ENCODE peak calls at places on chromosomes 2 and 18, in four cellular contexts. I is GM12865, U is bronchial epithelial cell, G is heart right ventricle. T is an unnamed sample.

GRCh38 chr2:11631462-11631861 is 38.5 kb downstream of the NTSR2 start:
- DNase-seq in I (no peak), U (peak), G (no peak), T (peak)

GRCh38 chr2:49360051-49360767 is 205.9 kb upstream of the FSHR start:
- DNase-seq in I (no peak), U (no peak), G (no peak), T (no peak)

GRCh38 chr2:108921096-108922030 is 67.7 kb downstream of the EDAR start:
- DNase-seq in I (no peak), U (no peak), G (no peak), T (no peak)

GRCh38 chr2:28318462-28319117 is 74.1 kb upstream of the FOSL2 start:
- DNase-seq in I (no peak), U (no peak), G (no peak), T (no peak)

GRCh38 chr18:76005632-76006031 is 489.4 kb downstream of the ZNF516 start:
- DNase-seq in I (no peak), U (no peak), G (no peak), T (no peak)

GRCh38 chr2:85577063-85577385 is 362 bp upstream of the VAMP8 start:
- DNase-seq in I (no peak), U (no peak), G (no peak), T (no peak)

GRCh38 chr2:225599856-225600255 is 200.3 kb downstream of the NYAP2 start:
- DNase-seq in I (no peak), U (no peak), G (no peak), T (no peak)

GRCh38 chr2:141728886-141729285 is 401.9 kb downstream of the LRP1B start:
- DNase-seq in I (no peak), U (no peak), G (no peak), T (no peak)

GRCh38 chr18:48719988-48720654 is 181.3 kb downstream of the CTIF start:
- DNase-seq in I (no peak), U (no peak), G (no peak), T (no peak)

GRCh38 chr18:49094979-49095632 is 144.3 kb upstream of the SMAD7 start:
- DNase-seq in I (no peak), U (peak), G (no peak), T (peak)

GRCh38 chr2:85772019-85772745 is 18.4 kb downstream of the ATOH8 start:
- DNase-seq in I (no peak), U (peak), G (peak), T (peak)

GRCh38 chr18:10705291-10705690 is 179.5 kb downstream of the NAPG start:
- DNase-seq in I (no peak), U (no peak), G (no peak), T (no peak)

GRCh38 chr18:49371073-49371472 is 89.4 kb downstream of the DYM start:
- DNase-seq in I (no peak), U (no peak), G (no peak), T (no peak)

GRCh38 chr2:26559556-26559955 is 81.6 kb downstream of the CIB4 start:
- DNase-seq in I (no peak), U (no peak), G (no peak), T (no peak)

GRCh38 chr2:45089554-45090261 is 80.5 kb upstream of the SIX2 start:
- DNase-seq in I (no peak), U (no peak), G (no peak), T (no peak)

GRCh38 chr2:106142683-106143082 is 51.4 kb downstream of the UXS1 start:
- DNase-seq in I (no peak), U (peak), G (no peak), T (no peak)

GRCh38 chr2:223674998-223675609 is 72.9 kb upstream of the SCG2 start:
- DNase-seq in I (peak), U (peak), G (no peak), T (no peak)

DNA sequence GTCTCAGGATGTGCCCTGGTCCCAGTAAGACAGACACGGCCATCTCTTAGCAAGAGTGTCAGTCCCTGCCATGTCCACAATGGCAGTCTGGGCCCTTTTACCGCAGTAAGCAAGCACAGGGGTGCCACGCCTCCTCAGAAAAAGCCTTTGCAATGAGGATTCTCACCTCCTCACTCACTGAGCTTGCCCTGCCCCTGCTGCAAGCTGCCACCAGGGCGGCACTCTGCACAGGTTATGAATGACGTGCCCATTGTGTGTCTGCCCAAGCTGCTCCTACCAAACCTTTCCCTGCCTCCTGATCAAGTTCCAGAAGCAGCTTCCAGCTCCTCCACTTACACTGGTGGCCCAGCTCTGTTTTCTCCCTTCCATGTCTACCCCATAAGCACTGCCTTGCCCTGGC is 23.3 kb downstream of the ERCC3 start:
- DNase-seq in I (no peak), U (no peak), G (no peak), T (no peak)
- TF ChIP-seq CTCF in I (peak), U (peak), G (no peak), T (peak)

DNA sequence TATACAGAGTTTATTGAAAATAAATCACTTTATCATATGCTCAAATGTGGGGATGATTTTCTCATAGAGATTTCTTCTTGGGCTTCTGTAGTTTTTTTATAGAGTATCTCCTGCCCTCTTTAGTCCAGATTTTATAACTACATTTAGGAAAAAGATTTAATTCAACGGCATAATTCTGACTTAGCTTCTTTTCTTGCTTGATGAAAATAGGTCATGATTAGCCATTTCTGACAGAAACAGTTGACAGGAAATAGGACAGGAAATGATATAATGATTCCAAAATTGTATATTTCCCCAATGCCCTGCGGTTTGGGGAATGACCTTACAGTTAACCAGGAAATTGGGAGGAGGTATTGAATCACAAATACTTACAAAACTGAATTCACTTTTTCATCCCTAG is 1531.9 kb upstream of the ACVR2A start:
- DNase-seq in I (no peak), U (peak), G (no peak), T (peak)
- TF ChIP-seq CTCF in I (no peak), U (peak), G (peak), T (peak)

GRCh38 chr2:118086024-118086633 is 2.1 kb upstream of the INSIG2 start:
- DNase-seq in I (no peak), U (no peak), G (no peak), T (no peak)

GRCh38 chr2:118088051-118089014 is at the start of gene INSIG2:
- DNase-seq in I (peak), U (peak), G (peak), T (peak)

GRCh38 chr2:118090387-118091139 is 2.3 kb downstream of the INSIG2 start:
- DNase-seq in I (no peak), U (no peak), G (no peak), T (no peak)

GRCh38 chr2:118091140-118091478 is 2.8 kb downstream of the INSIG2 start:
- DNase-seq in I (no peak), U (no peak), G (no peak), T (no peak)

GRCh38 chr2:118089015-118089800 is 937 bp downstream of the INSIG2 start:
- DNase-seq in I (peak), U (peak), G (peak), T (peak)
- TF ChIP-seq CTCF in I (no peak), U (peak), G (peak), T (peak)

GRCh38 chr18:37805773-37806380 is 240.3 kb upstream of the CELF4 start:
- DNase-seq in I (no peak), U (no peak), G (no peak), T (no peak)
- TF ChIP-seq CTCF in I (no peak), U (no peak), G (no peak), T (no peak)

DNA sequence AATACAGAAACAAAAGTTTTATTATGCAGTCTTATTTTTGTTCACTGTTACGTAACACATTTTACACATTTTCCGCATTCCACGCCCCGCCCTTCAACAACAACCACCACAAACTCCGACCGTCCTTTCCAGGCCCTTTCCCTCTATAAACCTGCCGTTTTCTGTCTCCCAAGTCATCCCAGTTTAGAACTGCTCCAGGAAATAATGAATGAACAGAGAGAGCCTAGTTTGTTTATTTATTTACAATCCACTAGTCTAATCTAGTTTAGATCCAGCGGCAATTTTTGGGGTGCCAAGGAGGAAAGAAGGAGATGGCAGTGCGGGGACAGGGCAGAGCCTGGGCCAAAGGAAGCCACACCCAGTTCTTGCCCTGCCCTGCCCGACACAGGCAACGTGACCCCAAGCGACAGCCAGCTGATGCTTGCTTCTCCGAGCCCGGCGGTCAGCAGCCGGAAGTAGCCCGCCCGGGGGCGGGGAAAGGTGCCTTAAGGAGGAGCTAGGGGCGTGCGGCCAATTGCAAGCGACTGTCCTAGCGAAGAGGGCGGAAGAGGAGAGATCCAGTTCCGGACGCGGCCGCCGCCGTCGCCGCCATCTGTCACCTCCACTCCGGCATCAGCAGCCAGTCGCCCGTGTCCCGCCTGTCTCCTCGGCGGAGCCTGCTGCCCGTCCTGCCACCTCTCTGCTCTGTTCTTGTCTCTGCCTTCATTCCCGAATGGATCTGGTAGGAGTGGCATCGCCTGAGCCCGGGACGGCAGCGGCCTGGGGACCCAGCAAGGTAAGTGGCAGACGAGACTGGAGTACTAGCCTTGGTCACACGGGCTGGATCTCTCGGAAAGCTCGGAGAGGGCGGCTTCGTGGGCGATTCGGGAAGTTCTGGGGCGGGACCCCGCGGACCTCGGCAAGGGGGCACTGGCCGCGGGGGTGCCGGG is at the start of gene RIOK3:
- DNase-seq in I (peak), U (peak), G (peak), T (peak)
- TF ChIP-seq CTCF in I (no peak), U (no peak), G (no peak), T (no peak)

DNA sequence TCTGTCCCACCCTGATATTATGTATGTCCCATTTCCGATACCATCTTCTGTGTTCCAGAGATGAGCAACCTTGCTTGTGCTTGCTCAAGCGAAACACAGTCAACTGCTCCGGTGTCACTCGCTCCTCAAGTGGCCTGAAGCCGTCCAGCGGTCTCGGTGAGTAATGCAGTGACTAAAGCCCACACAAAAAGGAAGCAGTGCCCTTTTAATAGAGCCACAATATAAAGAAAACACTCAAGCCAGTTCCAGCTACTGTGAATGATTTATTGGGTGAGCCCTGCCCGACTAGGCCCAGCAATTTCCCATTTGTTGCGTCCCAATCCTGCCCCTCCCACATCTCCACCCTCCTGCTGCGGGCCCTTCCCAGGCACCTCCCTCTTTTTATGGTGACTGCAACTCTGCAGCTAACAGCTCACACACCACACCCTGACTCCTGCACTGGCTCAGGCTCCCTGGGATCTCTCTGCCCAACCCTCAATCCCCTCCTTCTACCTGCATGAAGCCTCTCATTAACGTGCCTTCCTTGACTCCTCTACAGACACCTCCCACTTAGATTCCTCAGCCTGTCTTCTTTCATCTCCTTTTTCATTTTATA is 44.2 kb upstream of the DSC1 start:
- DNase-seq in I (peak), U (peak), G (peak), T (peak)
- TF ChIP-seq CTCF in I (peak), U (peak), G (no peak), T (peak)

DNA sequence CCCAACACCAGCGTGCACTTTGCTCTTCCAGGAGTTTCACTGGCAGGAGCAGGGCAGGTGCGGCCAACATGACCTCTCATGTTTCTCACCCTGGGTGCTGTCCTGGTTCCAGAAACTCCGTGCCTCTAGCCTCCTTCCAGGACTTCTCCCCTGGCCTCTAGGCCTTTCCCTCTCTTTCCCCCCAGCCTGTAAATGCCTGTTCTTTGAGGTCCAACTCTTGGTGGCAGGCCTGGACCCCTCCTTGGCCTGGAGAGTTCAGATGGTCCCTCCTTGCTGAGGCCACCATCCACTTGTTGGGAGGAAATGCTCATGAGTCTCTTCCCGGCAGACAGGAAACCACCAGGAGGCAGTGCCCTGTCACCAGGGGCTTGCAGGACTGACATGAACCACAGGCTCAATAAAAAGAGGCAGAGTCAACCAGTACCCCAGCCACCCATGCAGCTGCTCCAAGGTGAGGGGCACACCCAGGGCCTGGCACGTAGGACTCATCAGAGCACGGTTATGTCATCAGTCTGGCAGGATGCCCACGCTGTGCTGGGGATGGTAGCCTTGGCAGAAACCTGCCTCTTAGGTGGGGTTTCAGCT is 1.5 kb downstream of the MALL start:
- DNase-seq in I (no peak), U (peak), G (peak), T (peak)
- TF ChIP-seq CTCF in I (no peak), U (peak), G (peak), T (peak)

GRCh38 chr2:65382776-65383357 is 49.5 kb downstream of the SPRED2 start:
- DNase-seq in I (peak), U (peak), G (peak), T (peak)
- TF ChIP-seq CTCF in I (peak), U (peak), G (peak), T (peak)

DNA sequence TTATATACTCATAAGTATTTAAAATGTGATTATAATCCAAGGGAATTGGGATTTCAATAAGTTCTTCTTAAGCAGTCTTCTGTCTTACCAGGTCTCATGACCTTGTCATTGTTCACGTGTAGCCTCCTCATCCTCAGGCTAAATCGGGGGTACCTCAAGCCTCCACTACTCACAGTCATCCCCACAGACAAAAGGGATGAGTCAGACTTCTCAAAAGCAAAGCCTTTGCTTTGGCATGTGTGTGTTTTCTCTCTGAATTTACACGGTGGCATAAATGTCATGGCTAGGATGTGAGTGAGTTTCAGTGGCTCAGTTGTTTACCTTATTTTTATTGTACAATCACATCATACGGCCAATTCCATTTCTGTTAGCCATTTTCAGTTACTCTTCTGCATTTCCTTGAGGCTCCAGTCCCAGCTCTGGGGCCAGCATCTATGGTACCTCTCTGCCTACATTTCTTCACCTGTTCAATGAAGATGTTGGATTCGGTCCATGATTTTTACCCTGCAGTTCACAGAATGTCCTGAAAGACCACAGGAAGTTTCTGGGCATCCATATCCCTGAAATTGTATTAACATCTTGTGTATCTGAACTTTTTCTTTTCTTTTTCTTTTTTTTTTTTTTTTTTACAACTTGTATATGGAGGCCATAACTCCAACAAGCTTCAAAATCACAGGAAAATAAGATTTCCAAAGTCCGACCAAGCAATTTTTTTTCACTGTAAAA is 195.3 kb downstream of the FHOD3 start:
- DNase-seq in I (no peak), U (peak), G (no peak), T (peak)
- TF ChIP-seq CTCF in I (no peak), U (no peak), G (no peak), T (no peak)

T was measured in foreskin keratinocyte.